ENCODE peak calls at places on chromosomes 7 and 10, in nine cellular contexts. One of them, this sample, is unnamed.

GRCh38 chr7:112410087-112410486 is 40.2 kb upstream of the IFRD1 start:
- DNase-seq in SJSA1: no peak
- DNase-seq in stimulated activated CD8-positive, alpha-beta memory T cell treated with anti-CD3 and anti-CD28 coated beads, Interleukin-12 subunit alpha, Interleukin-12 subunit beta, amount 100 ng/mL, for 1 hour: no peak
- DNase-seq in AG08395: no peak
- DNase-seq in A549: no peak
- DNase-seq in lung microvascular endothelial cell: no peak
- DNase-seq in left ventricle myocardium superior: no peak
- DNase-seq in dermis microvascular lymphatic vessel endothelial cell: no peak
- DNase-seq in WTC11: no peak
- DNase-seq in this sample: no peak

GRCh38 chr7:105353752-105354328 is 34.9 kb downstream of the SRPK2 start:
- DNase-seq in SJSA1: no peak
- DNase-seq in stimulated activated CD8-positive, alpha-beta memory T cell treated with anti-CD3 and anti-CD28 coated beads, Interleukin-12 subunit alpha, Interleukin-12 subunit beta, amount 100 ng/mL, for 1 hour: no peak
- DNase-seq in AG08395: peak
- DNase-seq in A549: no peak
- DNase-seq in lung microvascular endothelial cell: no peak
- DNase-seq in left ventricle myocardium superior: peak
- DNase-seq in dermis microvascular lymphatic vessel endothelial cell: no peak
- DNase-seq in WTC11: no peak
- DNase-seq in this sample: peak

GRCh38 chr10:67837519-67838314 is at the start of gene DNAJC12:
- DNase-seq in SJSA1: peak
- DNase-seq in stimulated activated CD8-positive, alpha-beta memory T cell treated with anti-CD3 and anti-CD28 coated beads, Interleukin-12 subunit alpha, Interleukin-12 subunit beta, amount 100 ng/mL, for 1 hour: no peak
- DNase-seq in AG08395: peak
- DNase-seq in A549: peak
- DNase-seq in lung microvascular endothelial cell: peak
- DNase-seq in left ventricle myocardium superior: no peak
- DNase-seq in dermis microvascular lymphatic vessel endothelial cell: no peak
- DNase-seq in WTC11: no peak
- DNase-seq in this sample: peak

GRCh38 chr7:101923276-101923985 is 106.0 kb downstream of the CUX1 start:
- DNase-seq in SJSA1: no peak
- DNase-seq in stimulated activated CD8-positive, alpha-beta memory T cell treated with anti-CD3 and anti-CD28 coated beads, Interleukin-12 subunit alpha, Interleukin-12 subunit beta, amount 100 ng/mL, for 1 hour: no peak
- DNase-seq in AG08395: peak
- DNase-seq in A549: no peak
- DNase-seq in lung microvascular endothelial cell: no peak
- DNase-seq in left ventricle myocardium superior: no peak
- DNase-seq in dermis microvascular lymphatic vessel endothelial cell: no peak
- DNase-seq in WTC11: no peak
- DNase-seq in this sample: peak

GRCh38 chr7:148556892-148557291 is 33.7 kb upstream of the C7orf33 start:
- DNase-seq in SJSA1: no peak
- DNase-seq in stimulated activated CD8-positive, alpha-beta memory T cell treated with anti-CD3 and anti-CD28 coated beads, Interleukin-12 subunit alpha, Interleukin-12 subunit beta, amount 100 ng/mL, for 1 hour: no peak
- DNase-seq in AG08395: no peak
- DNase-seq in A549: no peak
- DNase-seq in lung microvascular endothelial cell: no peak
- DNase-seq in left ventricle myocardium superior: no peak
- DNase-seq in dermis microvascular lymphatic vessel endothelial cell: no peak
- DNase-seq in WTC11: no peak
- DNase-seq in this sample: no peak

GRCh38 chr10:43131256-43131655 is 7.0 kb upstream of the CSGALNACT2 start:
- DNase-seq in SJSA1: no peak
- DNase-seq in stimulated activated CD8-positive, alpha-beta memory T cell treated with anti-CD3 and anti-CD28 coated beads, Interleukin-12 subunit alpha, Interleukin-12 subunit beta, amount 100 ng/mL, for 1 hour: no peak
- DNase-seq in AG08395: no peak
- DNase-seq in A549: no peak
- DNase-seq in lung microvascular endothelial cell: no peak
- DNase-seq in left ventricle myocardium superior: no peak
- DNase-seq in dermis microvascular lymphatic vessel endothelial cell: no peak
- DNase-seq in WTC11: no peak
- DNase-seq in this sample: no peak

GRCh38 chr7:33745934-33746333 is 159.4 kb upstream of the BMPER start:
- DNase-seq in SJSA1: no peak
- DNase-seq in stimulated activated CD8-positive, alpha-beta memory T cell treated with anti-CD3 and anti-CD28 coated beads, Interleukin-12 subunit alpha, Interleukin-12 subunit beta, amount 100 ng/mL, for 1 hour: no peak
- DNase-seq in AG08395: peak
- DNase-seq in A549: no peak
- DNase-seq in lung microvascular endothelial cell: peak
- DNase-seq in left ventricle myocardium superior: no peak
- DNase-seq in dermis microvascular lymphatic vessel endothelial cell: no peak
- DNase-seq in WTC11: no peak
- DNase-seq in this sample: no peak

GRCh38 chr7:131540491-131541162 is 15.8 kb downstream of the PODXL start:
- DNase-seq in SJSA1: no peak
- DNase-seq in stimulated activated CD8-positive, alpha-beta memory T cell treated with anti-CD3 and anti-CD28 coated beads, Interleukin-12 subunit alpha, Interleukin-12 subunit beta, amount 100 ng/mL, for 1 hour: no peak
- DNase-seq in AG08395: no peak
- DNase-seq in A549: no peak
- DNase-seq in lung microvascular endothelial cell: peak
- DNase-seq in left ventricle myocardium superior: peak
- DNase-seq in dermis microvascular lymphatic vessel endothelial cell: peak
- DNase-seq in WTC11: no peak
- DNase-seq in this sample: no peak

GRCh38 chr7:3359011-3359410 is 58.0 kb downstream of the SDK1 start:
- DNase-seq in SJSA1: no peak
- DNase-seq in stimulated activated CD8-positive, alpha-beta memory T cell treated with anti-CD3 and anti-CD28 coated beads, Interleukin-12 subunit alpha, Interleukin-12 subunit beta, amount 100 ng/mL, for 1 hour: no peak
- DNase-seq in AG08395: no peak
- DNase-seq in A549: no peak
- DNase-seq in lung microvascular endothelial cell: no peak
- DNase-seq in left ventricle myocardium superior: no peak
- DNase-seq in dermis microvascular lymphatic vessel endothelial cell: no peak
- DNase-seq in WTC11: no peak
- DNase-seq in this sample: no peak

GRCh38 chr7:32163911-32164310 is 93.7 kb upstream of the PDE1C start:
- DNase-seq in SJSA1: no peak
- DNase-seq in stimulated activated CD8-positive, alpha-beta memory T cell treated with anti-CD3 and anti-CD28 coated beads, Interleukin-12 subunit alpha, Interleukin-12 subunit beta, amount 100 ng/mL, for 1 hour: no peak
- DNase-seq in AG08395: no peak
- DNase-seq in A549: no peak
- DNase-seq in lung microvascular endothelial cell: no peak
- DNase-seq in left ventricle myocardium superior: no peak
- DNase-seq in dermis microvascular lymphatic vessel endothelial cell: no peak
- DNase-seq in WTC11: no peak
- DNase-seq in this sample: no peak

GRCh38 chr7:156668130-156668741 is 27.7 kb downstream of the RNF32 start:
- DNase-seq in SJSA1: no peak
- DNase-seq in stimulated activated CD8-positive, alpha-beta memory T cell treated with anti-CD3 and anti-CD28 coated beads, Interleukin-12 subunit alpha, Interleukin-12 subunit beta, amount 100 ng/mL, for 1 hour: no peak
- DNase-seq in AG08395: no peak
- DNase-seq in A549: no peak
- DNase-seq in lung microvascular endothelial cell: no peak
- DNase-seq in left ventricle myocardium superior: no peak
- DNase-seq in dermis microvascular lymphatic vessel endothelial cell: no peak
- DNase-seq in WTC11: no peak
- DNase-seq in this sample: no peak

GRCh38 chr10:58651040-58651439 is 138.4 kb downstream of the BICC1 start:
- DNase-seq in SJSA1: peak
- DNase-seq in stimulated activated CD8-positive, alpha-beta memory T cell treated with anti-CD3 and anti-CD28 coated beads, Interleukin-12 subunit alpha, Interleukin-12 subunit beta, amount 100 ng/mL, for 1 hour: no peak
- DNase-seq in AG08395: peak
- DNase-seq in A549: no peak
- DNase-seq in lung microvascular endothelial cell: no peak
- DNase-seq in left ventricle myocardium superior: no peak
- DNase-seq in dermis microvascular lymphatic vessel endothelial cell: no peak
- DNase-seq in WTC11: no peak
- DNase-seq in this sample: no peak

This sample was measured in AG20443.